ENCODE peak calls at places on chromosomes 5 and 9, in nine cellular contexts. B, C, S, U, P, Y, R, X and Q are unnamed samples.
A peak's percentile ranks its signal among the peaks of the same experiment; 100 is the strongest.

GRCh38 chr5:178273665-178274541 is 41.3 kb upstream of the PHYKPL start:
- DNase-seq in B (no peak), C (no peak), S (no peak), U (no peak), P (no peak), Y (no peak), R (no peak), X (no peak), Q (no peak)

GRCh38 chr9:105299190-105299854 is 54.9 kb downstream of the SLC44A1 start:
- DNase-seq in B (no peak), C (no peak), S (no peak), U (peak; percentile 13), P (no peak), Y (no peak), R (peak; percentile 42), X (peak; percentile 69), Q (no peak)

GRCh38 chr9:82488702-82489578 is 500.4 kb downstream of the SPATA31D1 start:
- DNase-seq in B (peak; percentile 72), C (no peak), S (no peak), U (no peak), P (no peak), Y (no peak), R (peak; percentile 81), X (no peak), Q (no peak)

GRCh38 chr5:149605998-149606721 is 24.9 kb downstream of the ARHGEF37 start:
- DNase-seq in B (no peak), C (no peak), S (no peak), U (no peak), P (no peak), Y (peak; percentile 54), R (peak; percentile 27), X (peak; percentile 92), Q (no peak)

GRCh38 chr9:98045234-98046160 is 11.0 kb upstream of the NANS start:
- DNase-seq in B (no peak), C (peak; percentile 84), S (no peak), U (peak; percentile 47), P (peak; percentile 73), Y (no peak), R (no peak), X (no peak), Q (peak; percentile 12)

GRCh38 chr5:2877520-2877919 is 126.0 kb upstream of the IRX2 start:
- DNase-seq in B (no peak), C (no peak), S (no peak), U (no peak), P (no peak), Y (no peak), R (no peak), X (peak; percentile 22), Q (no peak)

GRCh38 chr9:87751869-87752268 is 25.9 kb downstream of the CTSL start:
- DNase-seq in B (no peak), C (no peak), S (no peak), U (no peak), P (no peak), Y (no peak), R (no peak), X (no peak), Q (no peak)

GRCh38 chr9:73118898-73119554 is 32.6 kb upstream of the ANXA1 start:
- DNase-seq in B (no peak), C (no peak), S (no peak), U (no peak), P (no peak), Y (no peak), R (no peak), X (no peak), Q (no peak)

GRCh38 chr9:109422641-109423040 is 75.5 kb downstream of the PTPN3 start:
- DNase-seq in B (no peak), C (no peak), S (no peak), U (no peak), P (no peak), Y (no peak), R (no peak), X (no peak), Q (no peak)

GRCh38 chr5:159915913-159916840 is at the start of gene ADRA1B:
- DNase-seq in B (peak; percentile 62), C (peak; percentile 34), S (no peak), U (peak; percentile 70), P (peak; percentile 17), Y (peak; percentile 77), R (no peak), X (peak; percentile 92), Q (no peak)

GRCh38 chr5:66080664-66081063 is 63.4 kb upstream of the SREK1 start:
- DNase-seq in B (no peak), C (no peak), S (no peak), U (no peak), P (no peak), Y (no peak), R (no peak), X (no peak), Q (no peak)

GRCh38 chr9:99075246-99075912 is 29.5 kb upstream of the TGFBR1 start:
- DNase-seq in B (no peak), C (no peak), S (no peak), U (no peak), P (no peak), Y (no peak), R (no peak), X (no peak), Q (no peak)

GRCh38 chr5:16935271-16936149 is 578 bp downstream of the MYO10 start:
- DNase-seq in B (peak; percentile 34), C (no peak), S (no peak), U (peak; percentile 48), P (no peak), Y (peak; percentile 46), R (no peak), X (peak; percentile 73), Q (no peak)

GRCh38 chr9:16192403-16193017 is 639.7 kb downstream of the CCDC171 start:
- DNase-seq in B (no peak), C (no peak), S (no peak), U (no peak), P (no peak), Y (no peak), R (no peak), X (no peak), Q (no peak)

GRCh38 chr9:20361220-20361619 is 261.1 kb downstream of the MLLT3 start:
- DNase-seq in B (no peak), C (no peak), S (no peak), U (no peak), P (no peak), Y (no peak), R (no peak), X (no peak), Q (no peak)

GRCh38 chr9:132182609-132183073 is 20.8 kb downstream of the NTNG2 start:
- DNase-seq in B (no peak), C (peak; percentile 53), S (no peak), U (no peak), P (no peak), Y (no peak), R (no peak), X (no peak), Q (no peak)

GRCh38 chr5:173917788-173918786 is 29.9 kb downstream of the CPEB4 start:
- DNase-seq in B (peak; percentile 64), C (peak; percentile 69), S (peak; percentile 20), U (peak; percentile 64), P (peak; percentile 79), Y (peak; percentile 74), R (peak; percentile 77), X (peak; percentile 61), Q (peak; percentile 98)

GRCh38 chr9:130423272-130423671 is 21.5 kb upstream of the ASS1 start:
- DNase-seq in B (peak; percentile 71), C (no peak), S (no peak), U (no peak), P (no peak), Y (no peak), R (no peak), X (no peak), Q (no peak)

GRCh38 chr5:135458356-135458755 is 6.2 kb upstream of the TIFAB start:
- DNase-seq in B (no peak), C (no peak), S (no peak), U (no peak), P (no peak), Y (no peak), R (no peak), X (no peak), Q (no peak)

GRCh38 chr5:58019614-58020013 is 440.3 kb downstream of the PLK2 start:
- DNase-seq in B (peak; percentile 70), C (no peak), S (no peak), U (no peak), P (no peak), Y (no peak), R (no peak), X (no peak), Q (no peak)

GRCh38 chr5:120873083-120873482 is 409.0 kb downstream of the PRR16 start:
- DNase-seq in B (no peak), C (no peak), S (no peak), U (no peak), P (no peak), Y (no peak), R (no peak), X (no peak), Q (no peak)

GRCh38 chr9:19618816-19619215 is 170.0 kb downstream of the SLC24A2 start:
- DNase-seq in B (no peak), C (no peak), S (no peak), U (no peak), P (no peak), Y (no peak), R (no peak), X (no peak), Q (no peak)

GRCh38 chr9:107491081-107492053 is 1.8 kb upstream of the KLF4 start:
- DNase-seq in B (peak; percentile 56), C (no peak), S (no peak), U (no peak), P (no peak), Y (no peak), R (no peak), X (no peak), Q (no peak)

GRCh38 chr5:14153932-14154646 is 10.9 kb downstream of the TRIO start:
- DNase-seq in B (peak; percentile 86), C (peak; percentile 62), S (no peak), U (no peak), P (no peak), Y (no peak), R (no peak), X (peak; percentile 80), Q (peak; percentile 34)

GRCh38 chr5:107674655-107675054 is 3.9 kb upstream of the EFNA5 start:
- DNase-seq in B (no peak), C (no peak), S (no peak), U (no peak), P (no peak), Y (no peak), R (no peak), X (no peak), Q (no peak)

GRCh38 chr5:60223342-60223741 is 329.8 kb upstream of the PDE4D start:
- DNase-seq in B (no peak), C (no peak), S (no peak), U (no peak), P (no peak), Y (no peak), R (no peak), X (no peak), Q (no peak)

GRCh38 chr5:156947933-156948332 is 15.1 kb downstream of the TIMD4 start:
- DNase-seq in B (no peak), C (no peak), S (no peak), U (peak; percentile 43), P (no peak), Y (no peak), R (no peak), X (no peak), Q (no peak)

GRCh38 chr9:109035684-109036423 is 22.6 kb upstream of the CTNNAL1 start:
- DNase-seq in B (peak; percentile 30), C (no peak), S (no peak), U (no peak), P (no peak), Y (no peak), R (peak; percentile 51), X (peak; percentile 61), Q (no peak)

GRCh38 chr9:136978073-136978864 is 965 bp downstream of the PTGDS start:
- DNase-seq in B (peak; percentile 89), C (peak; percentile 71), S (peak; percentile 55), U (peak; percentile 81), P (peak; percentile 67), Y (peak; percentile 83), R (no peak), X (no peak), Q (no peak)

GRCh38 chr9:16063241-16063591 is 510.4 kb downstream of the CCDC171 start:
- DNase-seq in B (no peak), C (no peak), S (no peak), U (no peak), P (no peak), Y (no peak), R (no peak), X (no peak), Q (no peak)

GRCh38 chr5:125112196-125112595 is 365.8 kb upstream of the ZNF608 start:
- DNase-seq in B (no peak), C (no peak), S (no peak), U (no peak), P (no peak), Y (no peak), R (no peak), X (no peak), Q (no peak)